ENCODE peak calls at places on chromosomes 6 and 20, in seven cellular contexts. One of them, this sample, is unnamed. For H3K9me3, the result is how much of the 10 kb centered on the place peaks cover.

GRCh38 chr6:79949235-79949634 is 1.9 kb upstream of the ELOVL4 start:
- DNase-seq in spleen: no peak
- DNase-seq in HCT116: peak
- DNase-seq in sigmoid colon: no peak
- DNase-seq in transverse colon: peak
- DNase-seq in stomach: peak
- DNase-seq in esophagus muscularis mucosa: no peak
- DNase-seq in this sample: peak

GRCh38 chr6:115750946-115751345 is 309.7 kb downstream of the FRK start:
- DNase-seq in sigmoid colon: no peak
- DNase-seq in spleen: no peak
- DNase-seq in esophagus muscularis mucosa: no peak
- DNase-seq in transverse colon: no peak
- DNase-seq in HCT116: no peak
- DNase-seq in stomach: no peak
- DNase-seq in this sample: no peak

GRCh38 chr6:21935561-21936028 is 342.0 kb downstream of the SOX4 start:
- DNase-seq in sigmoid colon: no peak
- DNase-seq in spleen: no peak
- DNase-seq in transverse colon: peak
- DNase-seq in HCT116: peak
- DNase-seq in esophagus muscularis mucosa: no peak
- DNase-seq in stomach: peak
- DNase-seq in this sample: no peak

GRCh38 chr6:150334790-150335783 is 33.7 kb upstream of the IYD start:
- DNase-seq in spleen: no peak
- DNase-seq in esophagus muscularis mucosa: no peak
- DNase-seq in transverse colon: peak
- DNase-seq in HCT116: peak
- DNase-seq in sigmoid colon: no peak
- DNase-seq in stomach: no peak
- DNase-seq in this sample: peak

GRCh38 chr6:70413829-70414494 is 654 bp downstream of the FAM135A start:
- DNase-seq in sigmoid colon: no peak
- DNase-seq in HCT116: no peak
- DNase-seq in esophagus muscularis mucosa: no peak
- DNase-seq in stomach: no peak
- DNase-seq in transverse colon: no peak
- DNase-seq in spleen: no peak
- DNase-seq in this sample: no peak

GRCh38 chr6:48074368-48074767 is 36.6 kb downstream of the PTCHD4 start:
- DNase-seq in HCT116: no peak
- DNase-seq in transverse colon: no peak
- DNase-seq in sigmoid colon: no peak
- DNase-seq in esophagus muscularis mucosa: no peak
- DNase-seq in stomach: no peak
- DNase-seq in spleen: no peak
- DNase-seq in this sample: no peak

GRCh38 chr6:72424476-72424875 is 197.4 kb upstream of the KCNQ5 start:
- DNase-seq in spleen: no peak
- DNase-seq in HCT116: no peak
- DNase-seq in stomach: no peak
- DNase-seq in transverse colon: no peak
- DNase-seq in esophagus muscularis mucosa: no peak
- DNase-seq in sigmoid colon: no peak
- DNase-seq in this sample: no peak

GRCh38 chr6:16503919-16504554 is 257.2 kb downstream of the ATXN1 start:
- DNase-seq in spleen: no peak
- DNase-seq in HCT116: no peak
- DNase-seq in esophagus muscularis mucosa: no peak
- DNase-seq in sigmoid colon: no peak
- DNase-seq in stomach: no peak
- DNase-seq in transverse colon: peak
- DNase-seq in this sample: no peak

GRCh38 chr20:1844723-1845523 is 50.3 kb upstream of the SIRPA start:
- DNase-seq in sigmoid colon: peak
- DNase-seq in esophagus muscularis mucosa: no peak
- DNase-seq in stomach: peak
- DNase-seq in transverse colon: peak
- DNase-seq in spleen: peak
- DNase-seq in HCT116: no peak
- DNase-seq in this sample: no peak

GRCh38 chr20:46122071-46122470 is 4.0 kb downstream of the CD40 start:
- DNase-seq in transverse colon: no peak
- DNase-seq in spleen: no peak
- DNase-seq in stomach: peak
- DNase-seq in esophagus muscularis mucosa: no peak
- DNase-seq in HCT116: no peak
- DNase-seq in sigmoid colon: no peak
- DNase-seq in this sample: no peak

GRCh38 chr20:18676366-18676765 is 88.5 kb downstream of the DTD1 start:
- DNase-seq in stomach: no peak
- DNase-seq in HCT116: no peak
- DNase-seq in esophagus muscularis mucosa: no peak
- DNase-seq in spleen: no peak
- DNase-seq in transverse colon: no peak
- DNase-seq in sigmoid colon: peak
- DNase-seq in this sample: no peak

GRCh38 chr6:83378621-83379388 is 52.0 kb downstream of the ME1 start:
- DNase-seq in HCT116: no peak
- DNase-seq in transverse colon: no peak
- DNase-seq in esophagus muscularis mucosa: no peak
- DNase-seq in sigmoid colon: no peak
- DNase-seq in spleen: no peak
- DNase-seq in stomach: no peak
- DNase-seq in this sample: no peak

GRCh38 chr6:1250489-1251197 is 61.3 kb upstream of the FOXQ1 start:
- DNase-seq in transverse colon: no peak
- DNase-seq in spleen: no peak
- DNase-seq in sigmoid colon: no peak
- DNase-seq in stomach: no peak
- DNase-seq in HCT116: no peak
- DNase-seq in esophagus muscularis mucosa: no peak
- DNase-seq in this sample: no peak

GRCh38 chr20:49603209-49603627 is 35.3 kb upstream of the PTGIS start:
- DNase-seq in HCT116: no peak
- DNase-seq in stomach: no peak
- DNase-seq in transverse colon: no peak
- DNase-seq in spleen: no peak
- DNase-seq in esophagus muscularis mucosa: no peak
- DNase-seq in sigmoid colon: no peak
- DNase-seq in this sample: no peak

GRCh38 chr6:133202610-133203343 is 38.4 kb upstream of the EYA4 start:
- DNase-seq in HCT116: no peak
- DNase-seq in transverse colon: no peak
- DNase-seq in stomach: no peak
- DNase-seq in sigmoid colon: no peak
- DNase-seq in spleen: no peak
- DNase-seq in esophagus muscularis mucosa: no peak
- DNase-seq in this sample: no peak

GRCh38 chr6:81246200-81246599 is 506.3 kb downstream of the TENT5A start:
- DNase-seq in sigmoid colon: no peak
- DNase-seq in spleen: no peak
- DNase-seq in esophagus muscularis mucosa: no peak
- DNase-seq in stomach: no peak
- DNase-seq in transverse colon: no peak
- DNase-seq in HCT116: no peak
- DNase-seq in this sample: no peak

GRCh38 chr6:27250277-27250954 is 2.9 kb downstream of the PRSS16 start:
- DNase-seq in spleen: no peak
- DNase-seq in esophagus muscularis mucosa: no peak
- DNase-seq in HCT116: no peak
- DNase-seq in transverse colon: no peak
- DNase-seq in stomach: no peak
- DNase-seq in sigmoid colon: no peak
- DNase-seq in this sample: no peak

GRCh38 chr20:63697357-63697867 is 960 bp downstream of the TNFRSF6B start:
- DNase-seq in esophagus muscularis mucosa: no peak
- DNase-seq in sigmoid colon: peak
- DNase-seq in stomach: no peak
- DNase-seq in spleen: peak
- DNase-seq in HCT116: no peak
- DNase-seq in transverse colon: peak
- DNase-seq in this sample: no peak
- TF ChIP-seq POLR2AphosphoS5 in esophagus muscularis mucosa: no peak
- TF ChIP-seq POLR2AphosphoS5 in sigmoid colon: peak
- TF ChIP-seq POLR2AphosphoS5 in stomach: no peak
- TF ChIP-seq POLR2AphosphoS5 in spleen: no peak
- TF ChIP-seq POLR2AphosphoS5 in HCT116: no peak
- TF ChIP-seq POLR2AphosphoS5 in transverse colon: no peak
- TF ChIP-seq POLR2AphosphoS5 in this sample: no peak

DNA sequence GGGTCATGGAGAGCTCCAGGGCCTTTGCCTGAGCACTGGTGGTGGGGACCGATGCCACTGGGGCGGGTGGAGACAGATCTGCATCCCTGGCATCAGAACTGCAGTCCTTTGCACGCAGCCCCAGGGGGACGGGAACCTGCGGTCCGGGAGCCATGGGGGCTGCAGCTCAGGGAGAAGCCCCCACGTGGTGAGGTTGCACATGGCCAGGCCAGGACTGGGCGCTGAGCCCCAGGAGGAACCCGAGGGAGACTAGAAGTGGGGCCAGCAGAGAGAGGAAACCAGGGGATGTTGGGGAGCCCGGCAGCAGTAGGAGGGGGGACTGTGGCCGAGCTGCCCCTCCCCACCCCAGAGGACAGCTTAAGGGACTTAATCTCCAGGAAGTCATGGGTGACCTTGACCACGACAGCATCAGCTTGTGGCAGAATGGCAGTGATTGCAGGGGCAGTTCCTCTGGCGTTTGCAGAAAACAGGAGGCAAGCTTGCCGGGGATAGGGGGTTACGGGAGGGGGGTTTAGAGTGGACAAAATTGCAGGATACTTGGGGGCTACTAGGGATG is 18.0 kb upstream of the LSM14B start:
- DNase-seq in HCT116: no peak
- DNase-seq in stomach: no peak
- DNase-seq in esophagus muscularis mucosa: no peak
- DNase-seq in spleen: no peak
- DNase-seq in sigmoid colon: no peak
- DNase-seq in transverse colon: no peak
- DNase-seq in this sample: no peak
- H3K9me3 ChIP-seq in HCT116: under half
- H3K9me3 ChIP-seq in stomach: half or more
- H3K9me3 ChIP-seq in esophagus muscularis mucosa: under half
- H3K9me3 ChIP-seq in spleen: half or more
- H3K9me3 ChIP-seq in sigmoid colon: under half
- H3K9me3 ChIP-seq in transverse colon: under half
- H3K9me3 ChIP-seq in this sample: under half

GRCh38 chr20:44355503-44356352 is at the start of gene HNF4A:
- DNase-seq in stomach: peak
- DNase-seq in sigmoid colon: no peak
- DNase-seq in HCT116: no peak
- DNase-seq in esophagus muscularis mucosa: no peak
- DNase-seq in spleen: no peak
- DNase-seq in transverse colon: peak
- DNase-seq in this sample: no peak
- TF ChIP-seq POLR2A in stomach: no peak
- TF ChIP-seq POLR2A in sigmoid colon: peak
- TF ChIP-seq POLR2A in HCT116: no peak
- TF ChIP-seq POLR2A in esophagus muscularis mucosa: no peak
- TF ChIP-seq POLR2A in spleen: no peak
- TF ChIP-seq POLR2A in transverse colon: peak
- TF ChIP-seq POLR2A in this sample: no peak

DNA sequence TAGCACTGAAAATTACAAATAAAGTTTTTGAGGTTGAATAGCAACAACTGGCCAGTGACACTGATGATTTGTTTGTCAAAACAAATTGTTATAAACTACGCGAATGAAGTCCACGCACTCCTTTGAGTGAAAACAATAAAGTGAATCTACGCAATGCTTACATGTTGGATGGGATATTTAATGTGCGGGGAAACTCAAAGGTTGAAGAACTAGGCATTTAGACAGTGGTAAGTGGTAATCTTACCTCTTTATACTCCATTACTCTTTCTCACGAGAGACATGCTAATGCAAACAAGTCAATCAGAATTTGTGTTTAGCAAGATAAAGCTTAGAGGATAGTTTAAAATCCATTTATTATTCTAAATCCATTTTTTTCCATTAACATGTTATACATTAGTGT is 606.4 kb downstream of the KHDRBS2 start:
- DNase-seq in transverse colon: no peak
- DNase-seq in sigmoid colon: no peak
- DNase-seq in stomach: no peak
- DNase-seq in esophagus muscularis mucosa: no peak
- DNase-seq in HCT116: no peak
- DNase-seq in spleen: no peak
- DNase-seq in this sample: no peak
- TF ChIP-seq POLR2AphosphoS5 in transverse colon: no peak
- TF ChIP-seq POLR2AphosphoS5 in sigmoid colon: no peak
- TF ChIP-seq POLR2AphosphoS5 in stomach: no peak
- TF ChIP-seq POLR2AphosphoS5 in esophagus muscularis mucosa: no peak
- TF ChIP-seq POLR2AphosphoS5 in HCT116: no peak
- TF ChIP-seq POLR2AphosphoS5 in spleen: no peak
- TF ChIP-seq POLR2AphosphoS5 in this sample: no peak

GRCh38 chr6:31336872-31337496 is 20.0 kb downstream of the HLA-B start:
- DNase-seq in spleen: no peak
- DNase-seq in esophagus muscularis mucosa: no peak
- DNase-seq in stomach: no peak
- DNase-seq in HCT116: peak
- DNase-seq in transverse colon: no peak
- DNase-seq in sigmoid colon: no peak
- DNase-seq in this sample: no peak

GRCh38 chr6:31328355-31328960 is 28.5 kb downstream of the HLA-B start:
- DNase-seq in spleen: no peak
- DNase-seq in esophagus muscularis mucosa: no peak
- DNase-seq in sigmoid colon: no peak
- DNase-seq in transverse colon: no peak
- DNase-seq in stomach: no peak
- DNase-seq in HCT116: no peak
- DNase-seq in this sample: no peak

DNA sequence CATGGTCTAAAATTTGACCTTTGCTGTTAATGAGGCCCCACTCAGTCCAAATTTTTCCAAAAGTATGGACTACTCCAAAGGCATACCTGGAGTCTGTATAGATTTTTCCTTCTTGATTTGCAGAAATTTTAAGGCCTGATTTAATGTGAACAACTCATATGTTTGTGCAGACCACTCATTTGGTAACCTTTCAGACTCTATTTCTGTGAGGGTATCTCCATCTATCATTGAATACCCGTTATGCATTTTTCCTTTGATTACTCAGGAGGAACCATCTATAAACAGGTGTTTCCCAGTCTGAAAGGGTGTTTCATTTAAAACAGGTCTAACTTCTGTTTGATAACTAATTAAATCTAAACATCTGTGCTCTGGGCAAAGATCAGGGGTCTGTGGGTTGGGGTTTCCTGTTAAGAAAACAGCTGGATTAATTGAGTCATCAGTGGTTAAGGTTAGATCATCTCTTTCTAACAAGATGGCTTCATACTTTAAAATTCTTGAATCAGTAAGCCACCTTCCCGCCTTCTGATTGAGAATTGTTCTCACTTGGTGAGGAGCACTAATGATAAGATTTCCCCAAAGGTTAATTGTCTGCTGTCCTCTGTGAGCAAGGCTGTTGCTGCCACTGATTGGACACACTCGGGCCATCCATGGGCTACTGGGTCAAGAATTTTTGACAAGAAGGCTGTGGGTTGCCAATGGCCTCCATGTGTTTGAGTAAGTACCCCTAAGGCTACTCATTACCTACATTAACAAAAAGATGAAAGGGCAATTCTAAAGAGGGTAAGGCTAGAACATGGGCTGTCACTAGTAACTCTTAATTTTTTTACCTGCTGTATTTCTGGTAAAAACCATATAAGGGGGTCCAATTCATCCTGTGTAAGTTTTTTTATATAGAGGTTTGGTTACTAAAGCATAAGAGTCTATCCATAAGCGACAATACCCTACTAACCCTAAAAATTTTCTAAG is 24.1 kb downstream of the HLA-B start:
- DNase-seq in stomach: no peak
- DNase-seq in HCT116: no peak
- DNase-seq in spleen: no peak
- DNase-seq in transverse colon: no peak
- DNase-seq in esophagus muscularis mucosa: no peak
- DNase-seq in sigmoid colon: no peak
- DNase-seq in this sample: no peak
- H3K9me3 ChIP-seq in stomach: under half
- H3K9me3 ChIP-seq in HCT116: under half
- H3K9me3 ChIP-seq in spleen: half or more
- H3K9me3 ChIP-seq in transverse colon: under half
- H3K9me3 ChIP-seq in esophagus muscularis mucosa: under half
- H3K9me3 ChIP-seq in sigmoid colon: under half
- H3K9me3 ChIP-seq in this sample: under half